ENCODE peak calls at places on chromosomes 7 and 10, in nine cellular contexts. D is GM23248, R is hepatocyte, F is PC-3, V is HCT116, C is GM23338, N is neural progenitor cell, W is SK-N-SH, O is MM.1S. P is an unnamed sample. For H3K4me1, the result is how much of the 10 kb centered on the place peaks cover.

GRCh38 chr10:131946321-131946751 is 35.4 kb downstream of the BNIP3 start:
- DNase-seq in D (peak), R (no peak), F (peak), V (no peak), C (no peak), N (no peak), W (no peak), O (no peak), P (no peak)

GRCh38 chr7:10973942-10974716 is 457 bp downstream of the PHF14 start:
- DNase-seq in D (peak), R (peak), F (peak), V (no peak), C (peak), N (peak), W (peak), O (no peak), P (peak)

GRCh38 chr10:23362879-23363787 is 18.5 kb upstream of the C10orf67 start:
- DNase-seq in D (no peak), R (no peak), F (no peak), V (no peak), C (peak), N (no peak), W (no peak), O (no peak), P (peak)

GRCh38 chr10:5284311-5285057 is 80.3 kb upstream of the UCN3 start:
- DNase-seq in D (peak), R (no peak), F (peak), V (no peak), C (peak), N (no peak), W (no peak), O (peak), P (no peak)

GRCh38 chr10:124343351-124344265 is 75.1 kb downstream of the OAT start:
- DNase-seq in D (no peak), R (no peak), F (no peak), V (no peak), C (no peak), N (no peak), W (no peak), O (no peak), P (no peak)

GRCh38 chr7:83643012-83643411 is 5.9 kb downstream of the SEMA3E start:
- DNase-seq in D (no peak), R (no peak), F (no peak), V (no peak), C (no peak), N (no peak), W (no peak), O (no peak), P (no peak)

GRCh38 chr7:33745934-33746333 is 159.4 kb upstream of the BMPER start:
- DNase-seq in D (peak), R (no peak), F (peak), V (no peak), C (no peak), N (no peak), W (no peak), O (no peak), P (no peak)

GRCh38 chr7:55969391-55969790 is 5.0 kb downstream of the NIPSNAP2 start:
- DNase-seq in D (no peak), R (no peak), F (no peak), V (no peak), C (no peak), N (no peak), W (no peak), O (no peak), P (no peak)

GRCh38 chr7:71618281-71618680 is 486.3 kb downstream of the GALNT17 start:
- DNase-seq in D (peak), R (no peak), F (no peak), V (no peak), C (no peak), N (no peak), W (no peak), O (no peak), P (no peak)

GRCh38 chr7:66790725-66791124 is 50.2 kb downstream of the RABGEF1 start:
- DNase-seq in D (no peak), R (no peak), F (no peak), V (no peak), C (no peak), N (no peak), W (no peak), O (no peak), P (no peak)

GRCh38 chr10:132163278-132163765 is 23.4 kb upstream of the DPYSL4 start:
- DNase-seq in D (peak), R (no peak), F (peak), V (peak), C (peak), N (peak), W (peak), O (no peak), P (peak)

GRCh38 chr10:7444576-7445226 is 33.9 kb upstream of the SFMBT2 start:
- DNase-seq in D (no peak), R (peak), F (no peak), V (no peak), C (no peak), N (peak), W (peak), O (no peak), P (no peak)

GRCh38 chr10:79191951-79192676 is 123.3 kb downstream of the ZMIZ1 start:
- DNase-seq in D (peak), R (no peak), F (no peak), V (no peak), C (no peak), N (no peak), W (no peak), O (no peak), P (no peak)

GRCh38 chr10:72834183-72834825 is 59.2 kb upstream of the OIT3 start:
- DNase-seq in D (peak), R (peak), F (peak), V (peak), C (peak), N (peak), W (peak), O (peak), P (peak)

GRCh38 chr7:156612930-156613329 is 27.6 kb upstream of the RNF32 start:
- DNase-seq in D (no peak), R (no peak), F (no peak), V (no peak), C (no peak), N (no peak), W (no peak), O (peak), P (no peak)

GRCh38 chr7:23713285-23714235 is 3.5 kb downstream of the STK31 start:
- DNase-seq in D (peak), R (no peak), F (peak), V (no peak), C (no peak), N (no peak), W (no peak), O (no peak), P (no peak)

GRCh38 chr7:24572421-24573007 is 738 bp upstream of the PALS2 start:
- DNase-seq in D (peak), R (peak), F (peak), V (no peak), C (peak), N (no peak), W (peak), O (peak), P (peak)

GRCh38 chr7:149635561-149636329 is 137.6 kb downstream of the ZNF467 start:
- DNase-seq in D (no peak), R (no peak), F (no peak), V (no peak), C (peak), N (no peak), W (no peak), O (no peak), P (no peak)

GRCh38 chr10:4117604-4118003 is 332.6 kb upstream of the KLF6 start:
- DNase-seq in D (no peak), R (no peak), F (no peak), V (no peak), C (no peak), N (no peak), W (no peak), O (no peak), P (no peak)

GRCh38 chr7:93958216-93958615 is 36.7 kb downstream of the GNG11 start:
- DNase-seq in D (peak), R (no peak), F (peak), V (no peak), C (no peak), N (no peak), W (no peak), O (no peak), P (no peak)

GRCh38 chr7:99562832-99563231 is 4.4 kb downstream of the ZNF655 start:
- DNase-seq in D (peak), R (peak), F (peak), V (peak), C (no peak), N (no peak), W (no peak), O (no peak), P (no peak)

GRCh38 chr10:4538016-4538415 is 288.0 kb upstream of the AKR1E2 start:
- DNase-seq in D (peak), R (no peak), F (no peak), V (no peak), C (no peak), N (no peak), W (no peak), O (no peak), P (no peak)

GRCh38 chr7:133646493-133647154 is 393.7 kb downstream of the EXOC4 start:
- DNase-seq in D (no peak), R (no peak), F (no peak), V (no peak), C (no peak), N (no peak), W (peak), O (no peak), P (no peak)

GRCh38 chr7:121530251-121531174 is 134.4 kb upstream of the FAM3C start:
- DNase-seq in D (peak), R (peak), F (peak), V (peak), C (no peak), N (no peak), W (no peak), O (peak), P (no peak)

GRCh38 chr10:73782749-73783085 is 869 bp downstream of the CHCHD1 start:
- DNase-seq in D (no peak), R (no peak), F (no peak), V (no peak), C (no peak), N (no peak), W (no peak), O (no peak), P (no peak)

GRCh38 chr10:43645866-43646265 is 2.8 kb downstream of the ZNF32 start:
- DNase-seq in D (no peak), R (no peak), F (no peak), V (no peak), C (no peak), N (no peak), W (no peak), O (no peak), P (no peak)

GRCh38 chr10:43648083-43648391 is 644 bp downstream of the ZNF32 start:
- DNase-seq in D (no peak), R (no peak), F (no peak), V (no peak), C (no peak), N (no peak), W (no peak), O (no peak), P (no peak)

GRCh38 chr10:43648392-43649148 is at the start of gene ZNF32:
- DNase-seq in D (peak), R (peak), F (peak), V (peak), C (peak), N (peak), W (peak), O (peak), P (no peak)

GRCh38 chr10:43649149-43649523 is 455 bp upstream of the ZNF32 start:
- DNase-seq in D (no peak), R (no peak), F (no peak), V (no peak), C (no peak), N (no peak), W (no peak), O (no peak), P (no peak)

DNA sequence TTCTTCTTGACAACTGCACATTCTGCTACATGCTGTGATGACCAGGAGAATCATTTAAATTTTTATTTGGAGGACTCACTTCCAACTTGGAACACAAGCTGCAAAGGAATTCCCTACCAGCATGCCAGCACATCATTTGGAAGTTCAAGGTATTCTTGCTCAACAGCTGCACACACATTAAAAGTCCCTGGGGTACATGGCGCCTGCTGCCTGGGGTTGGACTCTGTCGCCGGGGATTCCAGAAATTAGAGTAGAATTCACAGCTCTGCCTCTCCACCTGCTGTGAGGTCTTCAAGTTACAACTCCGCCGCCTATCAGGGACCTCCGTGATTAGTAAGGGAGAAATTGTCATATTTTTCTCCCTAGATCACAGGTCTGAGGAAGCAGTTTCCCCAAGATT is 1.1 kb downstream of the ZNF32 start:
- DNase-seq in D (peak), R (no peak), F (no peak), V (no peak), C (no peak), N (no peak), W (no peak), O (no peak), P (no peak)
- H2AFZ ChIP-seq in D (peak), R (peak), F (peak), V (no peak), C (peak), N (no peak), W (peak), O (no peak), P (no peak)

DNA sequence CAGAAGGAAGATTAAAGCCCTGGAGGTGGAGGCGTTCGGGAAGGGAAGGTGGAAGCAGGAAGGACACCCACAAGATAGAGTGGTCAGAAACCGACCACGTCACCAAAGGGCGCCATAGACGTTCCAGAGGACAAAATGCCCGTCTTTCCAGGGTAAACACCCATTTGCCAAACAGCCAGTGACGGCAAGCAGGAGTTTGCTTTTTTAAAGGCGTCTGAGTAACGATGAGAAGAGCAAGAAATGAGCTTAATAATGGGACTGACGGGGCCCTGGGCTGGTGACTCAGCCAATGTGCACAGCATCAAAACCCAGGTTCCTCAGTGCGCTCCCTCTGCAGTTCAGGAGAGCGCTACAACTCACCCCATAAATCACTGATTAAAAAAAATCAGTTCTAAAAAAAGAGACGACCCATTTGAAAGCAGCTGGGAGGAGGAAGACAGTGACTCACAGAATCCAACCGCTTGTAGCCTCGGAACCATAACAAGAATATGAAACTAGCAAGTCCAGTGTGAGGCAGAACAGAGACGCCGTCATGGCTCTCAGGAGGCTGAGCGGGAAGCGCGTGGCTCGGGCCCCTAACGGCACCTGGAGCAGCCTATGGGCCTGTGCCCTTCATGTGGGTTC is 5.9 kb downstream of the DIP2C start:
- DNase-seq in D (peak), R (peak), F (peak), V (peak), C (no peak), N (no peak), W (peak), O (no peak), P (no peak)
- H3K4me1 ChIP-seq in D (under half), R (under half), F (under half), V (under half), C (under half), N (under half), W (under half), O (under half), P (under half)

GRCh38 chr7:137751361-137752009 is 95.3 kb downstream of the DGKI start:
- DNase-seq in D (no peak), R (no peak), F (no peak), V (no peak), C (no peak), N (no peak), W (no peak), O (peak), P (no peak)

GRCh38 chr7:137755846-137756685 is 90.7 kb downstream of the DGKI start:
- DNase-seq in D (peak), R (no peak), F (no peak), V (no peak), C (no peak), N (no peak), W (no peak), O (no peak), P (no peak)

GRCh38 chr7:137755438-137755837 is 91.3 kb downstream of the DGKI start:
- DNase-seq in D (no peak), R (no peak), F (no peak), V (no peak), C (no peak), N (no peak), W (no peak), O (no peak), P (no peak)

GRCh38 chr7:137753067-137753466 is 93.7 kb downstream of the DGKI start:
- DNase-seq in D (no peak), R (no peak), F (no peak), V (no peak), C (no peak), N (peak), W (no peak), O (no peak), P (no peak)

GRCh38 chr7:137754076-137754851 is 92.5 kb downstream of the DGKI start:
- DNase-seq in D (peak), R (no peak), F (no peak), V (no peak), C (peak), N (peak), W (no peak), O (no peak), P (no peak)
- TF ChIP-seq EZH2phosphoT487 in D (no peak), R (no peak), F (no peak), V (no peak), C (no peak), N (no peak), W (no peak), O (no peak), P (no peak)

DNA sequence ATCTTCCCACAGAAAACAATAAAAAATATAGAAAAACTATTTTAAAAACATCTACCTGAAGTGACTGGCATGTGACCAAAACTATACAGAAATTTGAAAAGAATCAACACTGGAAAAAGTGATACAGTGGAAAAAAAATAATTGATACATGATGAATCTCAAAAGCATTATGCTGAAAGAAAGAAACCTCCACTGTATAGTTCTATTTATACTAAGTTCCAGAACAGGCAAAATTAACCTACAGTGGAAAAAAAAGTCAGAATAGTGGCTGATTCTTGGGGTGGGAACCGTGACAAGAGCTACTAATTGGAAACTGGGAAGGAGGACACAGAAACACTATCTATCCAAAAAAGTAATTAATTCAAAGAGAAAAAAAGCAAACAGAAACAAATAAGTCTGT is 14.9 kb downstream of the RTKN2 start:
- DNase-seq in D (no peak), R (no peak), F (no peak), V (no peak), C (no peak), N (no peak), W (no peak), O (no peak), P (no peak)
- H2AFZ ChIP-seq in D (no peak), R (no peak), F (no peak), V (no peak), C (no peak), N (no peak), W (no peak), O (no peak), P (no peak)

DNA sequence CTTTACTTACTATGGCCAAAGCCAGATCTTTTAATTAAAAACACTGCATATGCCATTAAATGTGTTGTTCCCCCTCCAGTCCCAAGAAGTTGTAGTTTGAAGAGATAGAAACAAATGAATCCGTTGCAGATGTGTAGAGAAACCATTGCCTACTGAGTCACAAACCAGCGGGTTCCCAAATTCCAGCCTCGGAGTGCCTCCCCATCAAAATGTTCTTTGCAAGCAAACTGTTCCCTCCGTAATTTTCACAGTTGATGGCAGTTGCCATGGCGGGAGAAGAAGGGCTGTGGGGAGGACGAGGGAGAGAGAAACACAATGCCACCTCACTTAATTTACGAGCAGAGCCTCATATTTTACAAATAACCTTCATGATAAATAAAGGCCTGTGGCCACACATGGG is 1084.4 kb downstream of the KCNMA1 start:
- DNase-seq in D (no peak), R (peak), F (no peak), V (no peak), C (no peak), N (no peak), W (peak), O (no peak), P (no peak)
- H3K4me1 ChIP-seq in D (under half), R (under half), F (under half), V (under half), C (under half), N (under half), W (under half), O (under half), P (under half)